ENCODE peak calls at places on chromosomes 2 and 18, in eight cellular contexts. B is psoas muscle, A is OCI-LY7, H is PC-3, M is A549, O is left ventricle myocardium inferior, G is pancreas, S is HCT116. Y is an unnamed sample.

GRCh38 chr2:9057939-9058761 is 54.7 kb upstream of the MBOAT2 start:
- DNase-seq in H (no peak), O (no peak), B (no peak), G (no peak), A (no peak), M (peak; percentile 66), S (peak; percentile 84), Y (no peak)

GRCh38 chr2:241902357-241902991 is 32.9 kb downstream of the RTP5 start:
- DNase-seq in A (no peak), O (no peak), M (no peak), B (no peak), S (no peak), G (peak; percentile 74), H (no peak), Y (no peak)

GRCh38 chr2:75007061-75007460 is 48.6 kb downstream of the POLE4 start:
- DNase-seq in G (no peak), H (no peak), A (no peak), B (no peak), M (no peak), O (no peak), S (no peak), Y (no peak)

GRCh38 chr2:171811229-171811628 is 82.8 kb downstream of the SLC25A12 start:
- DNase-seq in B (no peak), G (no peak), M (peak; percentile 45), S (peak; percentile 8), O (no peak), A (peak; percentile 42), H (peak; percentile 57), Y (no peak)

GRCh38 chr2:21367421-21367820 is 243.7 kb downstream of the TDRD15 start:
- DNase-seq in H (peak; percentile 19), M (no peak), O (no peak), S (no peak), B (no peak), A (no peak), G (no peak), Y (no peak)

GRCh38 chr2:3269425-3270094 is 108.1 kb downstream of the EIPR1 start:
- DNase-seq in S (no peak), M (no peak), G (no peak), A (no peak), B (no peak), O (no peak), H (no peak), Y (no peak)

GRCh38 chr2:15679386-15679924 is 87.8 kb downstream of the DDX1 start:
- DNase-seq in O (no peak), S (no peak), B (no peak), A (no peak), G (no peak), M (no peak), H (no peak), Y (no peak)

GRCh38 chr2:43225788-43226557 is 433 bp downstream of the ZFP36L2 start:
- DNase-seq in M (peak; percentile 84), G (peak; percentile 83), H (peak; percentile 41), A (peak; percentile 68), O (peak; percentile 75), B (peak; percentile 87), S (no peak), Y (no peak)

GRCh38 chr18:58186258-58186948 is 142.4 kb downstream of the NEDD4L start:
- DNase-seq in S (no peak), M (peak; percentile 62), O (no peak), G (no peak), A (no peak), H (peak; percentile 89), B (no peak), Y (no peak)

GRCh38 chr2:240162531-240162930 is 22.1 kb upstream of the OTOS start:
- DNase-seq in M (no peak), O (no peak), G (no peak), S (no peak), B (peak; percentile 31), A (no peak), H (no peak), Y (no peak)

GRCh38 chr2:235719146-235719942 is 225.5 kb downstream of the AGAP1 start:
- DNase-seq in A (no peak), M (no peak), O (no peak), G (no peak), B (no peak), H (no peak), S (no peak), Y (no peak)

GRCh38 chr2:220775856-220776467 is 796.1 kb downstream of the EPHA4 start:
- DNase-seq in B (no peak), A (no peak), G (no peak), M (no peak), H (peak; percentile 62), O (no peak), S (no peak), Y (no peak)

GRCh38 chr2:167212054-167212648 is 323.9 kb downstream of the XIRP2 start:
- DNase-seq in G (no peak), M (peak; percentile 36), O (no peak), H (peak; percentile 90), S (peak; percentile 10), B (no peak), A (peak; percentile 23), Y (no peak)

GRCh38 chr2:230852113-230852512 is 12.6 kb upstream of the ITM2C start:
- DNase-seq in A (no peak), B (no peak), S (no peak), G (no peak), O (no peak), M (no peak), H (no peak), Y (no peak)
- H3K4me1 ChIP-seq in A (no peaks in the 10 kb centered on the region), B (no peaks in the 10 kb centered on the region), S (peaks cover 4% of the 10 kb centered on the region), G (no peaks in the 10 kb centered on the region), O (peaks cover 6% of the 10 kb centered on the region), M (no peaks in the 10 kb centered on the region), H (no peaks in the 10 kb centered on the region), Y (no peaks in the 10 kb centered on the region)

GRCh38 chr18:77197073-77197472 is 52.6 kb upstream of the GALR1 start:
- DNase-seq in A (no peak), B (no peak), H (no peak), O (no peak), G (no peak), M (no peak), S (peak; percentile 13), Y (no peak)
- TF ChIP-seq CTCF in A (peak; percentile 35), B (no peak), H (peak; percentile 42), O (no peak), G (no peak), M (no peak), S (peak; percentile 56), Y (no peak)

GRCh38 chr18:55302337-55302833 is 285.6 kb downstream of the TCF4 start:
- DNase-seq in B (no peak), M (no peak), O (no peak), A (no peak), S (no peak), G (no peak), H (no peak), Y (no peak)

GRCh38 chr18:55307505-55307904 is 280.5 kb downstream of the TCF4 start:
- DNase-seq in A (no peak), H (no peak), O (no peak), B (no peak), S (no peak), G (no peak), M (no peak), Y (no peak)

GRCh38 chr18:55310044-55310676 is 277.8 kb downstream of the TCF4 start:
- DNase-seq in A (no peak), O (no peak), S (no peak), G (no peak), H (no peak), M (no peak), B (no peak), Y (no peak)

GRCh38 chr18:55309249-55309648 is 278.7 kb downstream of the TCF4 start:
- DNase-seq in H (no peak), G (no peak), A (no peak), B (no peak), M (no peak), S (no peak), O (no peak), Y (no peak)

DNA sequence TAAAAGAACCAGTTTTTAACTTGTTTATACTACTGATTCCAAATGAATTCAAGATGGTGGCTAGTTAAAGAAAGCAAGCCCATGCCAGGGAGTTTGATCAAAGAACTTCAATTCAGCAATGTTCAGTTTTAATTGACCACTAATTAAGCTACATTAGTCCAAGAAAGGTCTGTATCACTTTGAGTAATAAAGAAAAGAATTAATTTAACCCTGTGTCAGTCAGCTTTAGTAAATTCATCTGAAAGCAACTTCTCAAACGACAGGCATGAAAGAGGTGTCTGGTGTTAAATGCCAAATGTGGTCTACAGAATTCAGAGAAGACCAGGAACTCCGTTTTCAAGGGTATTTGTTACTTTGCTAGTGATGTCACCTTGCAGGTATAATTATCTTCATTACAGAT is 281.7 kb downstream of the TCF4 start:
- DNase-seq in O (no peak), M (no peak), S (no peak), H (no peak), G (no peak), B (no peak), A (no peak), Y (no peak)
- H3K4me1 ChIP-seq in O (peaks cover 98% of the 10 kb centered on the region), M (no peaks in the 10 kb centered on the region), S (no peaks in the 10 kb centered on the region), H (no peaks in the 10 kb centered on the region), G (no peaks in the 10 kb centered on the region), B (peaks cover 47% of the 10 kb centered on the region), A (peaks cover 16% of the 10 kb centered on the region), Y (no peaks in the 10 kb centered on the region)

GRCh38 chr2:10909996-10910341 is 1.8 kb upstream of the KCNF1 start:
- DNase-seq in B (no peak), H (no peak), M (no peak), A (no peak), O (no peak), S (no peak), G (no peak), Y (no peak)

GRCh38 chr2:10910625-10911024 is 1.1 kb upstream of the KCNF1 start:
- DNase-seq in B (no peak), G (no peak), S (no peak), H (no peak), M (no peak), A (no peak), O (no peak), Y (no peak)

GRCh38 chr2:10912076-10912731 is 470 bp downstream of the KCNF1 start:
- DNase-seq in M (no peak), H (no peak), S (no peak), A (no peak), B (no peak), G (no peak), O (no peak), Y (no peak)

GRCh38 chr2:10912796-10913445 is 1.2 kb downstream of the KCNF1 start:
- DNase-seq in O (no peak), G (no peak), S (no peak), M (no peak), H (no peak), A (no peak), B (no peak), Y (no peak)

DNA sequence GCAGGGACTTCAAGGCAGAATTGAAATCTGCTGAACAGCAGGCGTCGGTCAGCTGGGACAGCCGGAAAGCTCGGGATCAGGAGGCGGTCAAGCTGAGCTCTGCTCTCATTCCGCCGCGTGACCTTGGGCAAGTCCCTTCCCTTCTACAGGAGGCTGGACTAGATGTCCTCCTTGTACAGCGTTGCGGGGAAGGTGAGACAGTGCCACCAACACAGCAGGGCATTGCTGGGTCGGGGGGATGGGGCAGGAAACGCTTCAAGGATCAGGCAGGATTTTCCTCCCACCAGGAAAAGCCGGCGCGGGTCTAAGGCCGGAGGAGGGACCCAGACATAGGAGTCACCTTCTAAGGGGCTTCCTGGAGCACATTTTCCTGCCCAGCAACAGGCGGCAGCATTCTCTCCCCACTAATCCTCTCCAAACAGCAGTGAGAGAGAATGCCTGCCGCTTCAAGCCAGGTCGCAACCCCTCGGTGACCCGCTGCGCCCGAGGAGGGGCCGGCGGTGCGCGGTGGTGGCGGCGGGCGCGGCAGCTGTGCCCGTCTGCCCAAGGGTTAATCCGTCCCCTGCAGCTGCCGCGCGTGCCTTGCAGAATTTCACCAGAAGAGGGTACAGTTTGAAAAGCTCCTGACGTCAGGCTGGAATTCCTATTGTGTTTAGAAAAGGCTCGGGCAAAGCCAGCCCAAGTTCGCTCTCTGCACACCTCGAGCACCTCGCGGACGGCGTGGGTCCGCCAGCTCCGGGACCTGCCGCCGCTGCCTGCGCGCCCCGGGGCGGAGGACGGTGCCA is at the start of gene KCNF1:
- DNase-seq in M (peak; percentile 83), G (no peak), B (no peak), A (no peak), O (no peak), S (no peak), H (peak; percentile 51), Y (peak; percentile 72)
- TF ChIP-seq CTCF in M (peak; percentile 52), G (no peak), B (no peak), A (no peak), O (peak; percentile 27), S (no peak), H (peak; percentile 45), Y (peak; percentile 26)